ENCODE peak calls at places on chromosomes 16 and 17, in six cellular contexts. U is RWPE1, H is small intestine, Y is HL-60, A is NCI-H1092, E is fibroblast of the conjunctiva. P is an unnamed sample.
A peak's percentile ranks its signal among the peaks of the same experiment; 100 is the strongest.

GRCh38 chr17:68616334-68616733 is 15.2 kb upstream of the FAM20A start:
- DNase-seq in A (no peak), Y (no peak), U (no peak), E (no peak), H (no peak), P (no peak)

GRCh38 chr16:77302685-77303084 is 103.5 kb downstream of the SYCE1L start:
- DNase-seq in E (no peak), H (no peak), Y (no peak), U (no peak), A (no peak), P (no peak)

GRCh38 chr16:14196011-14196410 is 124.9 kb downstream of the MRTFB start:
- DNase-seq in H (no peak), U (no peak), Y (no peak), E (no peak), A (no peak), P (no peak)

GRCh38 chr17:10286324-10286723 is 86.5 kb downstream of the MYH13 start:
- DNase-seq in A (no peak), Y (no peak), H (no peak), E (no peak), U (no peak), P (no peak)

GRCh38 chr16:4613636-4614570 is 785 bp downstream of the UBALD1 start:
- DNase-seq in U (no peak), H (no peak), A (no peak), E (no peak), Y (peak; percentile 72), P (no peak)

GRCh38 chr16:2897110-2897509 is 14.1 kb downstream of the FLYWCH2 start:
- DNase-seq in E (no peak), U (no peak), H (no peak), Y (no peak), A (no peak), P (no peak)

GRCh38 chr16:81238296-81239011 is at the start of gene BCO1:
- DNase-seq in H (peak; percentile 91), Y (no peak), U (peak; percentile 49), E (peak; percentile 28), A (peak; percentile 44), P (peak; percentile 22)

GRCh38 chr17:65918450-65918849 is 273.5 kb downstream of the CEP112 start:
- DNase-seq in Y (no peak), E (no peak), H (no peak), A (no peak), U (no peak), P (no peak)

GRCh38 chr16:80114699-80115098 is 426.1 kb upstream of the DYNLRB2 start:
- DNase-seq in Y (no peak), E (no peak), U (no peak), A (no peak), H (no peak), P (no peak)

GRCh38 chr17:57696050-57696449 is 49.0 kb downstream of the CCDC182 start:
- DNase-seq in A (no peak), Y (no peak), U (no peak), H (no peak), E (no peak), P (no peak)

GRCh38 chr17:18960803-18961511 is 9.0 kb downstream of the SLC5A10 start:
- DNase-seq in E (peak; percentile 32), Y (peak; percentile 17), U (peak; percentile 72), A (peak; percentile 13), H (peak; percentile 69), P (peak; percentile 16)

GRCh38 chr16:85028638-85029412 is 1.2 kb downstream of the KIAA0513 start:
- DNase-seq in A (no peak), H (peak; percentile 70), E (no peak), U (peak; percentile 80), Y (no peak), P (no peak)

GRCh38 chr17:36597866-36598777 is 3.3 kb upstream of the MRM1 start:
- DNase-seq in A (no peak), H (no peak), Y (no peak), U (no peak), E (no peak), P (no peak)

GRCh38 chr17:61565213-61565612 is 25.8 kb downstream of the NACA2 start:
- DNase-seq in U (no peak), Y (no peak), A (no peak), H (no peak), E (no peak), P (no peak)

GRCh38 chr16:49048557-49048956 is 233.1 kb downstream of the CBLN1 start:
- DNase-seq in H (no peak), Y (no peak), U (peak; percentile 19), E (no peak), A (no peak), P (no peak)

GRCh38 chr16:788399-789126 is at the start of gene CHTF18:
- DNase-seq in H (peak; percentile 91), A (peak; percentile 86), U (peak; percentile 97), E (peak; percentile 84), Y (peak; percentile 83), P (peak; percentile 77)

GRCh38 chr16:64615647-64616280 is 506.1 kb downstream of the CDH11 start:
- DNase-seq in U (no peak), Y (no peak), A (no peak), H (no peak), E (peak; percentile 39), P (no peak)

GRCh38 chr17:31869031-31869430 is 10.0 kb upstream of the COPRS start:
- DNase-seq in Y (no peak), E (no peak), U (no peak), H (no peak), A (no peak), P (no peak)

GRCh38 chr17:4901648-4902344 is 1.1 kb downstream of the CHRNE start:
- DNase-seq in H (no peak), Y (peak; percentile 53), U (no peak), E (no peak), A (no peak), P (no peak)

GRCh38 chr16:4792951-4793513 is 2.1 kb upstream of the SMIM22 start:
- DNase-seq in E (no peak), Y (no peak), A (no peak), H (peak; percentile 47), U (no peak), P (no peak)

GRCh38 chr16:74774223-74775139 is at the start of gene FA2H:
- DNase-seq in E (no peak), U (peak; percentile 98), A (peak; percentile 75), Y (peak; percentile 43), H (peak; percentile 93), P (no peak)

GRCh38 chr17:48016112-48016511 is 21.5 kb downstream of the COPZ2 start:
- DNase-seq in H (no peak), Y (no peak), A (no peak), U (no peak), E (no peak), P (no peak)

GRCh38 chr16:88779406-88780099 is 5.5 kb downstream of the PIEZO1 start:
- DNase-seq in H (no peak), E (no peak), U (no peak), A (no peak), Y (no peak), P (no peak)

GRCh38 chr16:75279277-75279676 is 27.9 kb upstream of the BCAR1 start:
- DNase-seq in H (no peak), U (peak; percentile 65), Y (no peak), E (no peak), A (peak; percentile 36), P (no peak)

P was measured in AG09319.